ENCODE peak calls at places on chromosome 18, in five cellular contexts. B, E, M, K and N are unnamed samples.

GRCh38 chr18:40197711-40198110 is 1757.3 kb upstream of the PIK3C3 start:
- DNase-seq in B (no peak), E (no peak), M (no peak), K (no peak), N (no peak)

GRCh38 chr18:79503891-79504475 is 108.3 kb downstream of the NFATC1 start:
- DNase-seq in B (no peak), E (no peak), M (no peak), K (no peak), N (no peak)

GRCh38 chr18:8889479-8889878 is 184.1 kb downstream of the MTCL1 start:
- DNase-seq in B (no peak), E (no peak), M (no peak), K (peak; percentile 45), N (no peak)

GRCh38 chr18:44185981-44186380 is 494.7 kb upstream of the SETBP1 start:
- DNase-seq in B (no peak), E (no peak), M (no peak), K (no peak), N (no peak)

GRCh38 chr18:2853926-2854664 is 7.3 kb downstream of the EMILIN2 start:
- DNase-seq in B (no peak), E (no peak), M (no peak), K (no peak), N (peak; percentile 32)

GRCh38 chr18:75280427-75281280 is 70.1 kb downstream of the TSHZ1 start:
- DNase-seq in B (no peak), E (no peak), M (no peak), K (no peak), N (no peak)

GRCh38 chr18:45171575-45172225 is 443.6 kb upstream of the SLC14A2 start:
- DNase-seq in B (no peak), E (no peak), M (no peak), K (no peak), N (no peak)

GRCh38 chr18:32298289-32298688 is 108.5 kb downstream of the MEP1B start:
- DNase-seq in B (no peak), E (no peak), M (peak; percentile 15), K (no peak), N (no peak)

GRCh38 chr18:35771172-35771571 is 189.6 kb downstream of the GALNT1 start:
- DNase-seq in B (no peak), E (no peak), M (no peak), K (no peak), N (no peak)

GRCh38 chr18:47993409-47993808 is 63.0 kb upstream of the SMAD2 start:
- DNase-seq in B (no peak), E (no peak), M (no peak), K (no peak), N (peak; percentile 32)

GRCh38 chr18:8480506-8481328 is 128.5 kb upstream of the RAB12 start:
- DNase-seq in B (no peak), E (no peak), M (peak; percentile 66), K (peak; percentile 9), N (peak; percentile 50)

GRCh38 chr18:13388586-13389490 is 170.3 kb downstream of the LDLRAD4 start:
- DNase-seq in B (no peak), E (no peak), M (no peak), K (no peak), N (no peak)

GRCh38 chr18:3054785-3055184 is 41.8 kb upstream of the LPIN2 start:
- DNase-seq in B (no peak), E (no peak), M (no peak), K (no peak), N (no peak)

GRCh38 chr18:10526211-10526949 is 553 bp downstream of the NAPG start:
- DNase-seq in B (no peak), E (peak; percentile 52), M (peak; percentile 34), K (no peak), N (peak; percentile 72)

GRCh38 chr18:69817335-69817935 is 130.2 kb downstream of the CD226 start:
- DNase-seq in B (no peak), E (no peak), M (no peak), K (no peak), N (no peak)

GRCh38 chr18:26710460-26711096 is 154.9 kb downstream of the AQP4 start:
- DNase-seq in B (no peak), E (no peak), M (peak; percentile 89), K (no peak), N (peak; percentile 98)

GRCh38 chr18:78906066-78906465 is 73.6 kb upstream of the SALL3 start:
- DNase-seq in B (no peak), E (no peak), M (no peak), K (no peak), N (no peak)

GRCh38 chr18:51196116-51196810 is 1.2 kb downstream of the MEX3C start:
- DNase-seq in B (peak; percentile 46), E (peak; percentile 49), M (peak; percentile 52), K (no peak), N (peak; percentile 48)

GRCh38 chr18:41532344-41533086 is 422.5 kb upstream of the PIK3C3 start:
- DNase-seq in B (no peak), E (no peak), M (peak; percentile 55), K (no peak), N (peak; percentile 11)

GRCh38 chr18:36075862-36076587 is 8.7 kb upstream of the RPRD1A start:
- DNase-seq in B (no peak), E (no peak), M (no peak), K (peak; percentile 90), N (peak; percentile 65)

GRCh38 chr18:60596928-60597327 is 224.4 kb upstream of the MC4R start:
- DNase-seq in B (no peak), E (no peak), M (no peak), K (no peak), N (no peak)

GRCh38 chr18:12305930-12306629 is 2.0 kb upstream of the TUBB6 start:
- DNase-seq in B (no peak), E (no peak), M (no peak), K (no peak), N (no peak)

GRCh38 chr18:48799724-48800315 is 150.9 kb downstream of the SMAD7 start:
- DNase-seq in B (no peak), E (no peak), M (no peak), K (no peak), N (no peak)

GRCh38 chr18:22674300-22674699 is 256.6 kb upstream of the CTAGE1 start:
- DNase-seq in B (no peak), E (no peak), M (no peak), K (peak; percentile 90), N (peak; percentile 3)

GRCh38 chr18:13300796-13301195 is 82.2 kb downstream of the LDLRAD4 start:
- DNase-seq in B (no peak), E (no peak), M (no peak), K (no peak), N (no peak)

GRCh38 chr18:44939037-44939665 is 258.5 kb downstream of the SETBP1 start:
- DNase-seq in B (no peak), E (no peak), M (no peak), K (peak; percentile 22), N (no peak)

GRCh38 chr18:26756556-26756955 is 109.0 kb downstream of the AQP4 start:
- DNase-seq in B (no peak), E (no peak), M (no peak), K (no peak), N (no peak)

GRCh38 chr18:57542801-57543427 is 43.6 kb downstream of the FECH start:
- DNase-seq in B (no peak), E (no peak), M (no peak), K (no peak), N (no peak)

GRCh38 chr18:7000484-7001096 is 117.0 kb downstream of the LAMA1 start:
- DNase-seq in B (no peak), E (no peak), M (peak; percentile 42), K (no peak), N (peak; percentile 24)

GRCh38 chr18:77650799-77651385 is 401.2 kb downstream of the GALR1 start:
- DNase-seq in B (peak; percentile 46), E (peak; percentile 14), M (peak; percentile 53), K (no peak), N (peak; percentile 76)

GRCh38 chr18:13558790-13559189 is 167.6 kb downstream of the FAM210A start:
- DNase-seq in B (no peak), E (no peak), M (no peak), K (no peak), N (no peak)

GRCh38 chr18:45566025-45566740 is 49.1 kb upstream of the SLC14A2 start:
- DNase-seq in B (no peak), E (no peak), M (no peak), K (peak; percentile 3), N (no peak)

GRCh38 chr18:62999392-62999791 is 284.1 kb downstream of the PHLPP1 start:
- DNase-seq in B (no peak), E (no peak), M (no peak), K (peak; percentile 36), N (no peak)

GRCh38 chr18:73980289-73980979 is 167.2 kb downstream of the FBXO15 start:
- DNase-seq in B (no peak), E (no peak), M (peak; percentile 37), K (no peak), N (peak; percentile 16)

GRCh38 chr18:57812126-57812477 is 9.0 kb upstream of the ATP8B1 start:
- DNase-seq in B (no peak), E (no peak), M (no peak), K (no peak), N (no peak)

GRCh38 chr18:26993568-26993967 is 128.1 kb upstream of the AQP4 start:
- DNase-seq in B (no peak), E (no peak), M (no peak), K (no peak), N (no peak)

GRCh38 chr18:61551586-61551985 is 218.4 kb downstream of the CDH20 start:
- DNase-seq in B (no peak), E (no peak), M (peak; percentile 86), K (peak; percentile 55), N (peak; percentile 60)